ENCODE peak calls at places on chromosomes 12 and 14, in eight cellular contexts. One of them, this sample, is unnamed.
A peak's percentile ranks its signal among the peaks of the same experiment; 100 is the strongest.

GRCh38 chr14:96711559-96712267 is 85.5 kb upstream of the VRK1 start:
- DNase-seq in substantia nigra: no peak
- DNase-seq in erythroblast: no peak
- DNase-seq in HT1080: no peak
- DNase-seq in choroid plexus epithelial cell: no peak
- DNase-seq in nephron progenitor cell: no peak
- DNase-seq in AG10803: no peak
- DNase-seq in GM12892: no peak
- DNase-seq in this sample: no peak

GRCh38 chr12:18306311-18306710 is 45.0 kb downstream of the PIK3C2G start:
- DNase-seq in choroid plexus epithelial cell: no peak
- DNase-seq in erythroblast: no peak
- DNase-seq in nephron progenitor cell: no peak
- DNase-seq in substantia nigra: no peak
- DNase-seq in HT1080: no peak
- DNase-seq in AG10803: no peak
- DNase-seq in GM12892: no peak
- DNase-seq in this sample: no peak

GRCh38 chr12:90321369-90321768 is 612.7 kb upstream of the ATP2B1 start:
- DNase-seq in substantia nigra: no peak
- DNase-seq in AG10803: no peak
- DNase-seq in HT1080: no peak
- DNase-seq in choroid plexus epithelial cell: no peak
- DNase-seq in GM12892: no peak
- DNase-seq in nephron progenitor cell: no peak
- DNase-seq in erythroblast: no peak
- DNase-seq in this sample: no peak

GRCh38 chr12:6695313-6696045 is 5.1 kb downstream of the PIANP start:
- DNase-seq in choroid plexus epithelial cell: no peak
- DNase-seq in substantia nigra: no peak
- DNase-seq in HT1080: no peak
- DNase-seq in AG10803: no peak
- DNase-seq in nephron progenitor cell: no peak
- DNase-seq in GM12892: no peak
- DNase-seq in erythroblast: no peak
- DNase-seq in this sample: no peak

GRCh38 chr12:54135621-54136027 is 53.2 kb downstream of the SMUG1 start:
- DNase-seq in GM12892: no peak
- DNase-seq in substantia nigra: no peak
- DNase-seq in HT1080: no peak
- DNase-seq in AG10803: peak; percentile 57
- DNase-seq in choroid plexus epithelial cell: no peak
- DNase-seq in erythroblast: no peak
- DNase-seq in nephron progenitor cell: no peak
- DNase-seq in this sample: no peak

GRCh38 chr12:43057561-43057960 is 468.0 kb upstream of the PRICKLE1 start:
- DNase-seq in AG10803: no peak
- DNase-seq in nephron progenitor cell: no peak
- DNase-seq in choroid plexus epithelial cell: peak; percentile 62
- DNase-seq in erythroblast: no peak
- DNase-seq in HT1080: no peak
- DNase-seq in GM12892: no peak
- DNase-seq in substantia nigra: no peak
- DNase-seq in this sample: peak; percentile 25

GRCh38 chr14:33556382-33557121 is 394.3 kb downstream of the EGLN3 start:
- DNase-seq in choroid plexus epithelial cell: peak; percentile 41
- DNase-seq in substantia nigra: no peak
- DNase-seq in AG10803: peak; percentile 23
- DNase-seq in nephron progenitor cell: no peak
- DNase-seq in GM12892: no peak
- DNase-seq in erythroblast: no peak
- DNase-seq in HT1080: no peak
- DNase-seq in this sample: peak; percentile 67

GRCh38 chr14:104724981-104725771 is 1.1 kb downstream of the ADSS1 start:
- DNase-seq in erythroblast: peak; percentile 22
- DNase-seq in substantia nigra: peak; percentile 52
- DNase-seq in choroid plexus epithelial cell: peak; percentile 62
- DNase-seq in HT1080: no peak
- DNase-seq in AG10803: no peak
- DNase-seq in GM12892: no peak
- DNase-seq in nephron progenitor cell: peak; percentile 63
- DNase-seq in this sample: peak; percentile 45

GRCh38 chr14:93332032-93332852 is 594 bp downstream of the BTBD7 start:
- DNase-seq in nephron progenitor cell: peak; percentile 77
- DNase-seq in AG10803: peak; percentile 37
- DNase-seq in HT1080: peak; percentile 29
- DNase-seq in GM12892: peak; percentile 38
- DNase-seq in substantia nigra: peak; percentile 72
- DNase-seq in choroid plexus epithelial cell: peak; percentile 35
- DNase-seq in erythroblast: peak; percentile 82
- DNase-seq in this sample: peak; percentile 60

GRCh38 chr12:86914716-86915115 is 658.5 kb upstream of the MGAT4C start:
- DNase-seq in GM12892: no peak
- DNase-seq in nephron progenitor cell: peak; percentile 11
- DNase-seq in choroid plexus epithelial cell: peak; percentile 85
- DNase-seq in erythroblast: peak; percentile 65
- DNase-seq in HT1080: peak; percentile 40
- DNase-seq in AG10803: peak; percentile 20
- DNase-seq in substantia nigra: no peak
- DNase-seq in this sample: peak; percentile 9

GRCh38 chr12:39006286-39006685 is 100.9 kb upstream of the CPNE8 start:
- DNase-seq in choroid plexus epithelial cell: no peak
- DNase-seq in substantia nigra: no peak
- DNase-seq in AG10803: no peak
- DNase-seq in HT1080: no peak
- DNase-seq in GM12892: no peak
- DNase-seq in nephron progenitor cell: no peak
- DNase-seq in erythroblast: no peak
- DNase-seq in this sample: no peak

GRCh38 chr14:61470954-61471279 is 149.5 kb downstream of the PRKCH start:
- DNase-seq in nephron progenitor cell: no peak
- DNase-seq in erythroblast: no peak
- DNase-seq in AG10803: no peak
- DNase-seq in GM12892: no peak
- DNase-seq in choroid plexus epithelial cell: no peak
- DNase-seq in substantia nigra: no peak
- DNase-seq in HT1080: no peak
- DNase-seq in this sample: no peak

GRCh38 chr14:103105580-103106168 is 11.1 kb downstream of the EXOC3L4 start:
- DNase-seq in erythroblast: peak; percentile 30
- DNase-seq in nephron progenitor cell: no peak
- DNase-seq in choroid plexus epithelial cell: no peak
- DNase-seq in GM12892: no peak
- DNase-seq in AG10803: no peak
- DNase-seq in HT1080: no peak
- DNase-seq in substantia nigra: no peak
- DNase-seq in this sample: no peak

GRCh38 chr14:69522026-69522425 is 37.5 kb downstream of the PLEKHD1 start:
- DNase-seq in AG10803: no peak
- DNase-seq in HT1080: no peak
- DNase-seq in nephron progenitor cell: no peak
- DNase-seq in erythroblast: no peak
- DNase-seq in GM12892: no peak
- DNase-seq in choroid plexus epithelial cell: no peak
- DNase-seq in substantia nigra: no peak
- DNase-seq in this sample: no peak

GRCh38 chr12:69068431-69068830 is 135.5 kb upstream of the CPM start:
- DNase-seq in nephron progenitor cell: no peak
- DNase-seq in AG10803: peak; percentile 33
- DNase-seq in erythroblast: no peak
- DNase-seq in HT1080: peak; percentile 90
- DNase-seq in choroid plexus epithelial cell: no peak
- DNase-seq in GM12892: no peak
- DNase-seq in substantia nigra: no peak
- DNase-seq in this sample: peak; percentile 66

GRCh38 chr14:76918751-76919421 is 92.7 kb downstream of the LRRC74A start:
- DNase-seq in choroid plexus epithelial cell: peak; percentile 96
- DNase-seq in substantia nigra: peak; percentile 90
- DNase-seq in nephron progenitor cell: peak; percentile 59
- DNase-seq in HT1080: peak; percentile 96
- DNase-seq in erythroblast: peak; percentile 77
- DNase-seq in AG10803: peak; percentile 99
- DNase-seq in GM12892: no peak
- DNase-seq in this sample: peak; percentile 99

GRCh38 chr12:49741882-49742620 is 694 bp downstream of the TMBIM6 start:
- DNase-seq in AG10803: peak; percentile 88
- DNase-seq in erythroblast: peak; percentile 97
- DNase-seq in choroid plexus epithelial cell: peak; percentile 85
- DNase-seq in substantia nigra: peak; percentile 70
- DNase-seq in nephron progenitor cell: peak; percentile 78
- DNase-seq in GM12892: peak; percentile 47
- DNase-seq in HT1080: peak; percentile 87
- DNase-seq in this sample: peak; percentile 94

GRCh38 chr12:85831327-85831990 is 4.8 kb downstream of the RASSF9 start:
- DNase-seq in GM12892: no peak
- DNase-seq in HT1080: no peak
- DNase-seq in substantia nigra: no peak
- DNase-seq in erythroblast: no peak
- DNase-seq in choroid plexus epithelial cell: no peak
- DNase-seq in nephron progenitor cell: no peak
- DNase-seq in AG10803: peak; percentile 15
- DNase-seq in this sample: no peak

GRCh38 chr12:131074221-131075083 is 120.7 kb downstream of the ADGRD1 start:
- DNase-seq in erythroblast: no peak
- DNase-seq in choroid plexus epithelial cell: no peak
- DNase-seq in nephron progenitor cell: no peak
- DNase-seq in AG10803: peak; percentile 34
- DNase-seq in HT1080: no peak
- DNase-seq in GM12892: no peak
- DNase-seq in substantia nigra: no peak
- DNase-seq in this sample: no peak

GRCh38 chr12:49705479-49706267 is 1.5 kb downstream of the FMNL3 start:
- DNase-seq in GM12892: no peak
- DNase-seq in HT1080: peak; percentile 95
- DNase-seq in erythroblast: peak; percentile 17
- DNase-seq in choroid plexus epithelial cell: peak; percentile 64
- DNase-seq in AG10803: peak; percentile 68
- DNase-seq in nephron progenitor cell: no peak
- DNase-seq in substantia nigra: peak; percentile 27
- DNase-seq in this sample: peak; percentile 90

GRCh38 chr14:45519770-45520169 is 266.8 kb upstream of the MIS18BP1 start:
- DNase-seq in nephron progenitor cell: no peak
- DNase-seq in substantia nigra: no peak
- DNase-seq in erythroblast: no peak
- DNase-seq in GM12892: no peak
- DNase-seq in AG10803: no peak
- DNase-seq in choroid plexus epithelial cell: no peak
- DNase-seq in HT1080: no peak
- DNase-seq in this sample: no peak

GRCh38 chr12:31260840-31261239 is 65.1 kb downstream of the SINHCAF start:
- DNase-seq in AG10803: no peak
- DNase-seq in nephron progenitor cell: no peak
- DNase-seq in choroid plexus epithelial cell: no peak
- DNase-seq in HT1080: no peak
- DNase-seq in erythroblast: no peak
- DNase-seq in substantia nigra: no peak
- DNase-seq in GM12892: no peak
- DNase-seq in this sample: no peak